ENCODE peak calls at places on chromosomes 11 and 22, in seven cellular contexts. One of them, this sample, is unnamed.

GRCh38 chr11:94602430-94603372 is 35.5 kb downstream of the PIWIL4 start:
- DNase-seq in HepG2: peak
- DNase-seq in H1: no peak
- DNase-seq in HCT116: no peak
- DNase-seq in K562: peak
- DNase-seq in SK-N-SH: no peak
- DNase-seq in GM12878: peak
- DNase-seq in this sample: peak

GRCh38 chr11:2524446-2525165 is 79.8 kb downstream of the KCNQ1 start:
- DNase-seq in HepG2: no peak
- DNase-seq in H1: no peak
- DNase-seq in HCT116: no peak
- DNase-seq in K562: no peak
- DNase-seq in SK-N-SH: peak
- DNase-seq in GM12878: no peak
- DNase-seq in this sample: no peak

GRCh38 chr11:7573558-7574296 is 59.9 kb downstream of the PPFIBP2 start:
- DNase-seq in HepG2: peak
- DNase-seq in H1: no peak
- DNase-seq in HCT116: no peak
- DNase-seq in K562: no peak
- DNase-seq in SK-N-SH: no peak
- DNase-seq in GM12878: no peak
- DNase-seq in this sample: no peak

GRCh38 chr11:17383466-17383865 is 5.0 kb downstream of the KCNJ11 start:
- DNase-seq in HepG2: no peak
- DNase-seq in H1: no peak
- DNase-seq in HCT116: no peak
- DNase-seq in K562: no peak
- DNase-seq in SK-N-SH: no peak
- DNase-seq in GM12878: no peak
- DNase-seq in this sample: no peak

GRCh38 chr11:724063-724732 is 18.2 kb downstream of the EPS8L2 start:
- DNase-seq in HepG2: no peak
- DNase-seq in H1: no peak
- DNase-seq in HCT116: no peak
- DNase-seq in K562: peak
- DNase-seq in SK-N-SH: peak
- DNase-seq in GM12878: no peak
- DNase-seq in this sample: no peak

GRCh38 chr22:19709063-19709769 is 5.1 kb upstream of the SEPTIN5 start:
- DNase-seq in HepG2: no peak
- DNase-seq in H1: no peak
- DNase-seq in HCT116: no peak
- DNase-seq in K562: no peak
- DNase-seq in SK-N-SH: peak
- DNase-seq in GM12878: no peak
- DNase-seq in this sample: no peak

GRCh38 chr11:34653851-34654490 is 33.1 kb downstream of the EHF start:
- DNase-seq in HepG2: peak
- DNase-seq in H1: no peak
- DNase-seq in HCT116: peak
- DNase-seq in K562: peak
- DNase-seq in SK-N-SH: no peak
- DNase-seq in GM12878: no peak
- DNase-seq in this sample: no peak

GRCh38 chr22:43099095-43099494 is 9.9 kb upstream of the TTLL1 start:
- DNase-seq in HepG2: no peak
- DNase-seq in H1: no peak
- DNase-seq in HCT116: no peak
- DNase-seq in K562: no peak
- DNase-seq in SK-N-SH: no peak
- DNase-seq in GM12878: no peak
- DNase-seq in this sample: no peak

GRCh38 chr22:42229455-42230149 is 40.9 kb downstream of the TCF20 start:
- DNase-seq in HepG2: no peak
- DNase-seq in H1: no peak
- DNase-seq in HCT116: no peak
- DNase-seq in K562: no peak
- DNase-seq in SK-N-SH: no peak
- DNase-seq in GM12878: no peak
- DNase-seq in this sample: no peak

GRCh38 chr11:44535201-44535980 is 30.1 kb upstream of the CD82 start:
- DNase-seq in HepG2: no peak
- DNase-seq in H1: no peak
- DNase-seq in HCT116: no peak
- DNase-seq in K562: no peak
- DNase-seq in SK-N-SH: no peak
- DNase-seq in GM12878: no peak
- DNase-seq in this sample: no peak

GRCh38 chr22:26648761-26649363 is 8.5 kb upstream of the MIAT start:
- DNase-seq in HepG2: no peak
- DNase-seq in H1: no peak
- DNase-seq in HCT116: no peak
- DNase-seq in K562: no peak
- DNase-seq in SK-N-SH: peak
- DNase-seq in GM12878: no peak
- DNase-seq in this sample: no peak

GRCh38 chr11:32473282-32473909 is 38.1 kb upstream of the WT1 start:
- DNase-seq in HepG2: no peak
- DNase-seq in H1: no peak
- DNase-seq in HCT116: no peak
- DNase-seq in K562: no peak
- DNase-seq in SK-N-SH: no peak
- DNase-seq in GM12878: no peak
- DNase-seq in this sample: no peak

GRCh38 chr11:1207451-1208360 is 15.2 kb upstream of the MUC5B start:
- DNase-seq in HepG2: no peak
- DNase-seq in H1: no peak
- DNase-seq in HCT116: no peak
- DNase-seq in K562: no peak
- DNase-seq in SK-N-SH: peak
- DNase-seq in GM12878: no peak
- DNase-seq in this sample: no peak

GRCh38 chr11:65894034-65894591 is 3.6 kb downstream of the CCDC85B start:
- DNase-seq in HepG2: no peak
- DNase-seq in H1: no peak
- DNase-seq in HCT116: no peak
- DNase-seq in K562: no peak
- DNase-seq in SK-N-SH: no peak
- DNase-seq in GM12878: no peak
- DNase-seq in this sample: no peak

GRCh38 chr22:25146311-25146710 is 53.3 kb upstream of the CRYBB3 start:
- DNase-seq in HepG2: no peak
- DNase-seq in H1: no peak
- DNase-seq in HCT116: no peak
- DNase-seq in K562: no peak
- DNase-seq in SK-N-SH: no peak
- DNase-seq in GM12878: no peak
- DNase-seq in this sample: no peak

GRCh38 chr11:100586346-100587101 is 100.6 kb upstream of the ARHGAP42 start:
- DNase-seq in HepG2: no peak
- DNase-seq in H1: no peak
- DNase-seq in HCT116: no peak
- DNase-seq in K562: no peak
- DNase-seq in SK-N-SH: no peak
- DNase-seq in GM12878: no peak
- DNase-seq in this sample: no peak

GRCh38 chr22:45226681-45227186 is 14.0 kb downstream of the KIAA0930 start:
- DNase-seq in HepG2: no peak
- DNase-seq in H1: no peak
- DNase-seq in HCT116: no peak
- DNase-seq in K562: no peak
- DNase-seq in SK-N-SH: no peak
- DNase-seq in GM12878: no peak
- DNase-seq in this sample: no peak

GRCh38 chr11:1844221-1845094 is 5.7 kb downstream of the TNNI2 start:
- DNase-seq in HepG2: no peak
- DNase-seq in H1: no peak
- DNase-seq in HCT116: no peak
- DNase-seq in K562: peak
- DNase-seq in SK-N-SH: peak
- DNase-seq in GM12878: no peak
- DNase-seq in this sample: no peak

GRCh38 chr11:107606122-107606521 is 15.2 kb downstream of the ELMOD1 start:
- DNase-seq in HepG2: no peak
- DNase-seq in H1: no peak
- DNase-seq in HCT116: no peak
- DNase-seq in K562: no peak
- DNase-seq in SK-N-SH: peak
- DNase-seq in GM12878: no peak
- DNase-seq in this sample: no peak

GRCh38 chr11:75268626-75269366 is 28.2 kb downstream of the TPBGL start:
- DNase-seq in HepG2: no peak
- DNase-seq in H1: no peak
- DNase-seq in HCT116: no peak
- DNase-seq in K562: no peak
- DNase-seq in SK-N-SH: no peak
- DNase-seq in GM12878: no peak
- DNase-seq in this sample: no peak

GRCh38 chr11:134363161-134363560 is 31.4 kb downstream of the GLB1L2 start:
- DNase-seq in HepG2: no peak
- DNase-seq in H1: no peak
- DNase-seq in HCT116: no peak
- DNase-seq in K562: no peak
- DNase-seq in SK-N-SH: no peak
- DNase-seq in GM12878: no peak
- DNase-seq in this sample: no peak

GRCh38 chr11:119100960-119101349 is 698 bp downstream of the DPAGT1 start:
- DNase-seq in HepG2: no peak
- DNase-seq in H1: no peak
- DNase-seq in HCT116: no peak
- DNase-seq in K562: peak
- DNase-seq in SK-N-SH: no peak
- DNase-seq in GM12878: no peak
- DNase-seq in this sample: no peak

GRCh38 chr11:119106564-119107537 is at the start of gene C2CD2L:
- DNase-seq in HepG2: peak
- DNase-seq in H1: peak
- DNase-seq in HCT116: peak
- DNase-seq in K562: peak
- DNase-seq in SK-N-SH: peak
- DNase-seq in GM12878: peak
- DNase-seq in this sample: no peak

GRCh38 chr11:119101367-119101758 is 290 bp downstream of the DPAGT1 start:
- DNase-seq in HepG2: peak
- DNase-seq in H1: peak
- DNase-seq in HCT116: no peak
- DNase-seq in K562: peak
- DNase-seq in SK-N-SH: peak
- DNase-seq in GM12878: no peak
- DNase-seq in this sample: no peak

GRCh38 chr11:119101759-119102423 is at the start of gene DPAGT1:
- DNase-seq in HepG2: peak
- DNase-seq in H1: peak
- DNase-seq in HCT116: peak
- DNase-seq in K562: peak
- DNase-seq in SK-N-SH: peak
- DNase-seq in GM12878: peak
- DNase-seq in this sample: peak

DNA sequence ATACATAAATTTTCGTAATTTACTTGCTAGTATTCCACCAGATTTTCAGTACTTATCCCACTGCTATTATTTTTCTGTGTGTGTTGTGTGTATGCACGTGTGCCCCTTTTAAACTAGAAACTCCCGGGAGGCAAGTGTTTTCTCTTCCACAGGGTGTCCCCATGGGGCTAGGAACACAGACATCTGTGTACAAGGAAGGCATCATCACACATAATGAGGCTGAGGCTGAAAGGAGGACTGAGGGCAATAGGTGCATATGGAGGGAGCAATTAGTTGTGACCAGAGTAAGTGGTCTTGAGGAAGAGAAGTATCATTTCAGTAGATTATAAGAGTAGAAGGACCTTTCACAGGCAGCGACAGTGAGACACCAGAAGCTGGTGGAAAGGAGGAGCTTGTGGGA is 2.1 kb upstream of the DPAGT1 start:
- DNase-seq in HepG2: no peak
- DNase-seq in H1: no peak
- DNase-seq in HCT116: no peak
- DNase-seq in K562: peak
- DNase-seq in SK-N-SH: no peak
- DNase-seq in GM12878: no peak
- DNase-seq in this sample: no peak
- TF ChIP-seq YY1 in HepG2: no peak
- TF ChIP-seq YY1 in H1: no peak
- TF ChIP-seq YY1 in HCT116: no peak
- TF ChIP-seq YY1 in K562: no peak
- TF ChIP-seq YY1 in SK-N-SH: no peak
- TF ChIP-seq YY1 in GM12878: no peak
- TF ChIP-seq YY1 in this sample: no peak

DNA sequence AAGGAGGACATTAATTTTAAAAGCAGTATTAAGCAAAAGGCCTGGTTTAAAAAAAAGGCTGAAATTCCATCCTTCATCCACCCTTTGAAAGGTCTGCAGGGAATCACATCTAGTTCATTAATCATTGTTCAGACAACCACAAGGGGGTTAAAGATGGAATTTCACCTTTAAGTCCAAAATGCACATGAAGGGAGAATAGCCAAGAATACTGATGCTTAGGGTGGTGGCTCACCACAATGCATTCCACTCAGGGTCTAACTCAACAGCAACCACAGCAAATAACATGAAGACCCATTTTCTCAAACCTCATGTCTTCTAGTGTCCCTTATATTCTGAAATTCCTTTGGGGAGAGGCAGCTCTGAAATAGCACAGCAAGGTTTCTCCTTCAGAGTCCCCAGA is 256.8 kb downstream of the CADM1 start:
- DNase-seq in HepG2: peak
- DNase-seq in H1: no peak
- DNase-seq in HCT116: no peak
- DNase-seq in K562: no peak
- DNase-seq in SK-N-SH: no peak
- DNase-seq in GM12878: no peak
- DNase-seq in this sample: no peak
- TF ChIP-seq YY1 in HepG2: no peak
- TF ChIP-seq YY1 in H1: no peak
- TF ChIP-seq YY1 in HCT116: no peak
- TF ChIP-seq YY1 in K562: no peak
- TF ChIP-seq YY1 in SK-N-SH: no peak
- TF ChIP-seq YY1 in GM12878: no peak
- TF ChIP-seq YY1 in this sample: no peak

GRCh38 chr11:87428266-87428665 is 390.5 kb downstream of the TMEM135 start:
- DNase-seq in HepG2: no peak
- DNase-seq in H1: no peak
- DNase-seq in HCT116: no peak
- DNase-seq in K562: no peak
- DNase-seq in SK-N-SH: no peak
- DNase-seq in GM12878: no peak
- DNase-seq in this sample: no peak
- TF ChIP-seq YY1 in HepG2: no peak
- TF ChIP-seq YY1 in H1: no peak
- TF ChIP-seq YY1 in HCT116: no peak
- TF ChIP-seq YY1 in K562: no peak
- TF ChIP-seq YY1 in SK-N-SH: no peak
- TF ChIP-seq YY1 in GM12878: no peak
- TF ChIP-seq YY1 in this sample: no peak

DNA sequence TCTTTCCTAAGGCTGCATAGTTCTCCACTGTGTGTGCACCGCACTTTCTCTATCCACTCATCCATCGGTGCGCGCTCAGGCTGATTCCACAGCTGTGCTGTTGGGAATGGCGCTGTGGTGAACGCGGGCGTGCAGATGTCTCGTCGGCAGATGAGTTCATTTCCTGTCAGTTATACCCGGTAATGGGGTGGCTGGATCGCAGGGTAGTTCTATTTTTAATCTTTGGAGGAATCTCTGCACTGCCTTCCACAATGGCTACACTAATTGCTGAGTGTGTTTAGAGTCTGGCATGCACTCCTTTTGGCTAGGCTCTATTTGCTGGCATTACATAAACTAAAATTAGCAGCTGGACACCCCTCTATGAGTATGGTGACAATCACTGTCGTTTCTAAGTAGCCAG is 27.9 kb upstream of the KRTAP5-7 start:
- DNase-seq in HepG2: no peak
- DNase-seq in H1: no peak
- DNase-seq in HCT116: no peak
- DNase-seq in K562: no peak
- DNase-seq in SK-N-SH: peak
- DNase-seq in GM12878: no peak
- DNase-seq in this sample: no peak
- TF ChIP-seq YY1 in HepG2: no peak
- TF ChIP-seq YY1 in H1: no peak
- TF ChIP-seq YY1 in HCT116: no peak
- TF ChIP-seq YY1 in K562: no peak
- TF ChIP-seq YY1 in SK-N-SH: no peak
- TF ChIP-seq YY1 in GM12878: no peak
- TF ChIP-seq YY1 in this sample: no peak

This sample was measured in NT2/D1.